ENCODE peak calls at places on chromosomes 11 and 22, in ten cellular contexts. I is GM23248, P is Peyer's patch, J is right atrium auricular region, S is heart right ventricle, M is OCI-LY7, X is transverse colon, U is right cardiac atrium, R is cardiac muscle cell, F is DND-41. G is an unnamed sample.

GRCh38 chr11:34502949-34503348 is 10.6 kb downstream of the ELF5 start:
- DNase-seq in U (no peak), P (no peak), X (no peak), I (peak; percentile 28), M (no peak), F (no peak), J (no peak), S (no peak), R (no peak), G (no peak)

GRCh38 chr22:41347066-41347859 is 34.5 kb upstream of the TEF start:
- DNase-seq in S (peak; percentile 55), J (no peak), F (no peak), U (no peak), R (no peak), I (no peak), M (no peak), X (no peak), P (no peak), G (no peak)

GRCh38 chr11:107744736-107745135 is 32.9 kb upstream of the SLN start:
- DNase-seq in S (no peak), I (no peak), X (no peak), R (no peak), J (no peak), U (no peak), M (no peak), F (no peak), P (no peak), G (no peak)

GRCh38 chr11:11163256-11163655 is 189.8 kb downstream of the CSNK2A3 start:
- DNase-seq in F (no peak), S (no peak), J (no peak), P (no peak), R (peak; percentile 6), I (peak; percentile 38), X (no peak), U (no peak), M (peak; percentile 14), G (no peak)

GRCh38 chr11:130528301-130528651 is 79.8 kb downstream of the ADAMTS15 start:
- DNase-seq in S (no peak), I (no peak), F (no peak), P (no peak), U (no peak), M (no peak), X (no peak), R (no peak), J (no peak), G (no peak)

GRCh38 chr11:96188625-96189006 is 154.4 kb downstream of the MAML2 start:
- DNase-seq in X (no peak), R (peak; percentile 65), I (peak; percentile 82), U (no peak), J (no peak), M (no peak), S (no peak), F (no peak), P (no peak), G (no peak)

GRCh38 chr22:23163665-23164064 is 16.6 kb upstream of the BCR start:
- DNase-seq in P (no peak), M (no peak), X (peak; percentile 64), R (no peak), J (no peak), I (peak; percentile 26), U (peak; percentile 88), F (no peak), S (peak; percentile 50), G (no peak)

GRCh38 chr11:83910135-83910534 is 624.0 kb upstream of the CCDC90B start:
- DNase-seq in J (no peak), X (no peak), P (no peak), U (no peak), I (no peak), M (no peak), S (no peak), F (no peak), R (no peak), G (no peak)

GRCh38 chr22:22959147-22959827 is 71.7 kb downstream of the IGLL5 start:
- DNase-seq in P (no peak), F (peak; percentile 86), X (peak; percentile 81), J (peak; percentile 78), M (peak; percentile 93), S (peak; percentile 45), I (peak; percentile 65), U (peak; percentile 77), R (peak; percentile 83), G (no peak)

GRCh38 chr11:115464269-115464668 is 39.9 kb downstream of the CADM1 start:
- DNase-seq in X (no peak), J (no peak), I (no peak), S (no peak), M (no peak), F (no peak), P (no peak), U (no peak), R (no peak), G (no peak)

GRCh38 chr11:70029115-70029830 is 48.8 kb upstream of the ANO1 start:
- DNase-seq in P (no peak), X (no peak), U (no peak), I (no peak), S (no peak), J (no peak), F (no peak), R (no peak), M (no peak), G (no peak)

DNA sequence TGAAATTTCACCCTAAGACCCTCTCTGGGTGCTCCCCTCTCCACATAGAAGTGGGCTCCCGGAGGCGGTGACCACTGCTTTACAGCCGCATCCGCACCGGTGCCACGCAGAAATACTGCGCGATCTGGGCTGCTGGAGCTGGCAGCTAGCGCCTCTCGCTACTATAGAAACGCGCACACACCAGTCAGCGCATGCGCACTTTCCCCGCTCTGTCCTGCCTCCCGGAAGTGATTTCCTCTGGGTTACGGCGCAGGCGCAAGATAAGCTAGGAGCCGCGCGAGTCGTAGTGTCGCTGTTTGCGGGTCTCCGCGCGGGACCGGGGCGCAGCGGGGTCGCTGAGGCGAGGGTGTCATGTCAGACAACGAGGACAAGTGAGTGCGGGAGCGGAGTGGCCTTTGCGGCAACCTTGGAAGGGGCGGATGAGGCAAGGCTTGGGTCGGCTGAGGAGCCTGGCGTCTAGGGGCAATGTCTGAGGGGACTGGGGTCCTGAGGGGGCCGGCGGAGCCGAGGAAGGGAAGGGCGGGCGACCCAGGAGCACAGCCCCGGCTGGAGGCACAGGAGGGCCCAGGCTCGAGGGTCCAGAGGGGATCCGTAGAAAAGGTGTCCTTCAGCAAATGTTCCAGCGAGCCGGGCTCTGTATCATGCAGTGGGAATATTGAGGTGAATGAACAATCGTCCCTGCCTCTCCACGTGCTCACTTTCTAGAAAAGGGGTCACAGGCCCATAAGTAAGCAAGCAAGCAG is at the start of the genes C22orf23 and POLR2F:
- DNase-seq in M (peak; percentile 97), I (peak; percentile 99), X (peak; percentile 98), R (peak; percentile 95), J (peak; percentile 95), P (peak; percentile 94), S (peak; percentile 97), U (peak; percentile 98), F (peak; percentile 95), G (peak; percentile 98)
- H3K27ac ChIP-seq in M (no peak within 1 kb of the TSS), I (peak within 1 kb of the TSS; percentile 87), X (peak within 1 kb of the TSS; percentile 88), R (peak within 1 kb of the TSS; percentile 27), J (peak within 1 kb of the TSS; percentile 79), P (peak within 1 kb of the TSS; percentile 67), S (peak within 1 kb of the TSS; percentile 19), U (peak within 1 kb of the TSS; percentile 7), F (peak within 1 kb of the TSS; percentile 69), G (peak within 1 kb of the TSS; percentile 80)

DNA sequence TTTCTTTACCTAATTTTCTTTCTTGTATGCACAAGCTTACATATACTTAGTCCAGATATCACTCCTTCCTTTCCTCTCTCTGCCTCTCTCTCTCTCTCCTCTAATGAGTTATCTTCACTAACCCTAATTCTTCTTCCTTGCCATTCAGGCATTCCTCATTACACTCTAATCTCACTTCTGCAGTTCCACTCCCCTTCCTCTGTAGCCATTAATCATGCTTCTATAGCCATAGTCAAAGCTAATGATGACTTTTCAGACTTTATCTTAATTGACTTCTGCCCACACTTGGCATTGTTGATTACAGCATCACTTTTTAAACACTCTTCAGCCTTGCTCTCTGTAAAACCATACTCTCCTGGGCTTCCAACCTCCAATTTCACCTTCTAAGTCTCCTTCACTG is 35.3 kb upstream of the SC5D start:
- DNase-seq in I (no peak), J (no peak), S (no peak), R (no peak), M (no peak), P (no peak), U (no peak), X (no peak), F (no peak), G (no peak)
- H3K4me3 ChIP-seq in I (no peak overlapping the region), J (no peak overlapping the region), S (no peak overlapping the region), R (no peak overlapping the region), M (no peak overlapping the region), P (no peak overlapping the region), U (no peak overlapping the region), X (no peak overlapping the region), F (no peak overlapping the region), G (no peak overlapping the region)

DNA sequence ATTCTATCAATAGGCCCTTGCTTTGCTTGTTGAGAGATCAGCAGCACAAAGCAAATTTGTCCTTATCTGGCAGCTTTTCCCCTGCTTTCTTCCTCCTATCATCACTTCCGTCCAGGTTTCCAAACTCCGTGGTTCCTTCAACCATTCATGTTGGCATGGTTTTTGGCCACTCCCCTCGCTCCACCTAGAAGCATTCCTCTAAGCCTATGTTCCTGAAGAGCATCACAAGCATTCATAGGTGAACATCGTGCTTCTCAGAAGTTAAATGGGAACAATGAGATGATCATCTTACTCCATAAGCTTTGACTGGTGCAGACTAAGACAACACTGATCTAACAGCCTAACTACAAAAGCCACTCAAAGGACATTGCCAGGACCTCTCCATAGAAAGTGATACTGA is 86.3 kb downstream of the ETS1 start:
- DNase-seq in S (no peak), I (no peak), R (no peak), P (no peak), M (no peak), X (no peak), F (no peak), J (no peak), U (no peak), G (no peak)
- H3K4me1 ChIP-seq in S (peaks cover 100% of the 10 kb centered on the region), I (peaks cover 98% of the 10 kb centered on the region), R (peaks cover 27% of the 10 kb centered on the region), P (no peaks in the 10 kb centered on the region), M (peaks cover 100% of the 10 kb centered on the region), X (peaks cover 75% of the 10 kb centered on the region), F (peaks cover 57% of the 10 kb centered on the region), J (no peaks in the 10 kb centered on the region), U (peaks cover 42% of the 10 kb centered on the region), G (peaks cover 99% of the 10 kb centered on the region)

GRCh38 chr22:36386351-36386899 is 1.3 kb downstream of the MYH9 start:
- DNase-seq in F (peak; percentile 39), S (peak; percentile 42), X (peak; percentile 69), U (peak; percentile 67), P (peak; percentile 73), M (peak; percentile 55), I (peak; percentile 79), R (no peak), J (no peak), G (peak; percentile 66)

GRCh38 chr22:36383110-36383581 is 4.6 kb downstream of the MYH9 start:
- DNase-seq in J (no peak), M (peak; percentile 77), U (no peak), I (peak; percentile 79), P (no peak), R (peak; percentile 60), F (peak; percentile 29), X (peak; percentile 83), S (no peak), G (no peak)

GRCh38 chr22:36385491-36386350 is 2.0 kb downstream of the MYH9 start:
- DNase-seq in S (no peak), P (peak; percentile 66), U (peak; percentile 61), I (peak; percentile 81), F (peak; percentile 26), X (peak; percentile 61), R (no peak), J (no peak), M (peak; percentile 67), G (peak; percentile 78)

GRCh38 chr22:36386900-36387663 is 685 bp downstream of the MYH9 start:
- DNase-seq in R (no peak), S (peak; percentile 78), I (peak; percentile 81), X (peak; percentile 86), P (peak; percentile 92), U (peak; percentile 91), F (peak; percentile 54), M (peak; percentile 76), J (no peak), G (peak; percentile 92)

GRCh38 chr22:36384766-36385400 is 2.9 kb downstream of the MYH9 start:
- DNase-seq in F (peak; percentile 56), M (peak; percentile 79), X (no peak), S (no peak), J (no peak), R (peak; percentile 50), I (peak; percentile 38), U (no peak), P (no peak), G (no peak)
- H3K27ac ChIP-seq in F (peak overlapping the region; percentile 69), M (peak overlapping the region; percentile 93), X (peak overlapping the region; percentile 98), S (peak overlapping the region; percentile 99), J (peak overlapping the region; percentile 98), R (peak overlapping the region; percentile 96), I (peak overlapping the region; percentile 82), U (peak overlapping the region; percentile 91), P (peak overlapping the region; percentile 99), G (peak overlapping the region; percentile 98)

G was measured in lower lobe of right lung.